ENCODE peak calls at places on chromosomes 13 and 19, in five cellular contexts. One of them, this sample, is unnamed.

GRCh38 chr13:97341135-97341534 is 92.8 kb upstream of the RAP2A start:
- DNase-seq in MM.1S: no peak
- DNase-seq in upper lobe of right lung: no peak
- DNase-seq in mammary epithelial cell: no peak
- DNase-seq in uterus: no peak
- DNase-seq in this sample: no peak

GRCh38 chr13:110344320-110344719 is 37.2 kb downstream of the COL4A2 start:
- DNase-seq in upper lobe of right lung: no peak
- DNase-seq in MM.1S: no peak
- DNase-seq in uterus: peak; percentile 4
- DNase-seq in mammary epithelial cell: no peak
- DNase-seq in this sample: no peak

GRCh38 chr19:14368011-14368513 is 13.2 kb upstream of the ADGRE5 start:
- DNase-seq in MM.1S: peak; percentile 56
- DNase-seq in uterus: no peak
- DNase-seq in mammary epithelial cell: no peak
- DNase-seq in upper lobe of right lung: no peak
- DNase-seq in this sample: no peak

GRCh38 chr19:47598407-47599349 is 10.3 kb upstream of the BICRA start:
- DNase-seq in uterus: peak; percentile 75
- DNase-seq in upper lobe of right lung: no peak
- DNase-seq in MM.1S: no peak
- DNase-seq in mammary epithelial cell: peak; percentile 92
- DNase-seq in this sample: no peak

GRCh38 chr13:95298971-95299627 is 2.2 kb downstream of the ABCC4 start:
- DNase-seq in upper lobe of right lung: no peak
- DNase-seq in MM.1S: no peak
- DNase-seq in uterus: no peak
- DNase-seq in mammary epithelial cell: peak; percentile 74
- DNase-seq in this sample: no peak

GRCh38 chr19:16449330-16449961 is 22.3 kb downstream of the EPS15L1 start:
- DNase-seq in MM.1S: peak; percentile 90
- DNase-seq in upper lobe of right lung: no peak
- DNase-seq in mammary epithelial cell: no peak
- DNase-seq in uterus: no peak
- DNase-seq in this sample: no peak

GRCh38 chr13:98454389-98454881 is 122.5 kb downstream of the STK24 start:
- DNase-seq in MM.1S: no peak
- DNase-seq in upper lobe of right lung: no peak
- DNase-seq in uterus: no peak
- DNase-seq in mammary epithelial cell: peak; percentile 35
- DNase-seq in this sample: no peak

GRCh38 chr13:114121496-114122466 is 10.6 kb downstream of the RASA3 start:
- DNase-seq in MM.1S: no peak
- DNase-seq in uterus: no peak
- DNase-seq in upper lobe of right lung: no peak
- DNase-seq in mammary epithelial cell: no peak
- DNase-seq in this sample: no peak

GRCh38 chr13:90689111-90689510 is 658.4 kb upstream of the MIR17HG start:
- DNase-seq in mammary epithelial cell: no peak
- DNase-seq in MM.1S: no peak
- DNase-seq in uterus: no peak
- DNase-seq in upper lobe of right lung: no peak
- DNase-seq in this sample: no peak

GRCh38 chr13:33109801-33110200 is 93.6 kb downstream of the KL start:
- DNase-seq in uterus: no peak
- DNase-seq in mammary epithelial cell: no peak
- DNase-seq in MM.1S: no peak
- DNase-seq in upper lobe of right lung: no peak
- DNase-seq in this sample: no peak

GRCh38 chr19:45641274-45642105 is 2.3 kb upstream of the EML2 start:
- DNase-seq in upper lobe of right lung: peak; percentile 90
- DNase-seq in uterus: peak; percentile 57
- DNase-seq in mammary epithelial cell: peak; percentile 97
- DNase-seq in MM.1S: peak; percentile 97
- DNase-seq in this sample: no peak

GRCh38 chr13:111337206-111337605 is 16.8 kb downstream of the TEX29 start:
- DNase-seq in uterus: no peak
- DNase-seq in upper lobe of right lung: no peak
- DNase-seq in mammary epithelial cell: peak; percentile 70
- DNase-seq in MM.1S: no peak
- DNase-seq in this sample: no peak

GRCh38 chr13:113448885-113449692 is 4.2 kb downstream of the ADPRHL1 start:
- DNase-seq in MM.1S: no peak
- DNase-seq in mammary epithelial cell: no peak
- DNase-seq in upper lobe of right lung: peak; percentile 78
- DNase-seq in uterus: peak; percentile 64
- DNase-seq in this sample: peak; percentile 76

GRCh38 chr19:7862413-7862951 is 11.7 kb downstream of the PRR36 start:
- DNase-seq in mammary epithelial cell: no peak
- DNase-seq in uterus: no peak
- DNase-seq in MM.1S: peak; percentile 42
- DNase-seq in upper lobe of right lung: peak; percentile 88
- DNase-seq in this sample: peak; percentile 73

GRCh38 chr19:44903602-44904425 is 1.8 kb upstream of the APOE start:
- DNase-seq in MM.1S: peak; percentile 58
- DNase-seq in uterus: peak; percentile 73
- DNase-seq in mammary epithelial cell: no peak
- DNase-seq in upper lobe of right lung: peak; percentile 85
- DNase-seq in this sample: peak; percentile 59

GRCh38 chr19:28793391-28794168 is 419.4 kb downstream of the UQCRFS1 start:
- DNase-seq in mammary epithelial cell: no peak
- DNase-seq in upper lobe of right lung: no peak
- DNase-seq in MM.1S: no peak
- DNase-seq in uterus: no peak
- DNase-seq in this sample: no peak

GRCh38 chr13:44667950-44668349 is 91.8 kb upstream of the TSC22D1 start:
- DNase-seq in mammary epithelial cell: no peak
- DNase-seq in MM.1S: no peak
- DNase-seq in upper lobe of right lung: no peak
- DNase-seq in uterus: no peak
- DNase-seq in this sample: no peak

GRCh38 chr19:5308471-5309437 is 31.9 kb downstream of the PTPRS start:
- DNase-seq in upper lobe of right lung: peak; percentile 78
- DNase-seq in uterus: peak; percentile 76
- DNase-seq in MM.1S: no peak
- DNase-seq in mammary epithelial cell: peak; percentile 87
- DNase-seq in this sample: no peak

GRCh38 chr19:6753178-6754031 is 13.8 kb downstream of the SH2D3A start:
- DNase-seq in mammary epithelial cell: no peak
- DNase-seq in uterus: peak; percentile 83
- DNase-seq in upper lobe of right lung: peak; percentile 91
- DNase-seq in MM.1S: no peak
- DNase-seq in this sample: peak; percentile 71

GRCh38 chr19:31261019-31261595 is 88.1 kb downstream of the TSHZ3 start:
- DNase-seq in upper lobe of right lung: no peak
- DNase-seq in uterus: peak; percentile 18
- DNase-seq in MM.1S: no peak
- DNase-seq in mammary epithelial cell: no peak
- DNase-seq in this sample: no peak

GRCh38 chr13:45778897-45779296 is 72.7 kb downstream of the SIAH3 start:
- DNase-seq in MM.1S: no peak
- DNase-seq in uterus: no peak
- DNase-seq in mammary epithelial cell: no peak
- DNase-seq in upper lobe of right lung: no peak
- DNase-seq in this sample: no peak

GRCh38 chr13:110946171-110946570 is 31.3 kb upstream of the ANKRD10 start:
- DNase-seq in upper lobe of right lung: no peak
- DNase-seq in MM.1S: no peak
- DNase-seq in mammary epithelial cell: no peak
- DNase-seq in uterus: no peak
- DNase-seq in this sample: no peak

GRCh38 chr13:22161871-22162270 is 491.0 kb downstream of the FGF9 start:
- DNase-seq in uterus: no peak
- DNase-seq in mammary epithelial cell: no peak
- DNase-seq in MM.1S: peak; percentile 42
- DNase-seq in upper lobe of right lung: no peak
- DNase-seq in this sample: no peak

GRCh38 chr13:89052699-89053098 is 1381.5 kb downstream of the SLITRK5 start:
- DNase-seq in upper lobe of right lung: no peak
- DNase-seq in MM.1S: no peak
- DNase-seq in mammary epithelial cell: no peak
- DNase-seq in uterus: no peak
- DNase-seq in this sample: no peak

GRCh38 chr19:13872695-13873389 is 4.1 kb upstream of the NANOS3 start:
- DNase-seq in uterus: no peak
- DNase-seq in upper lobe of right lung: no peak
- DNase-seq in mammary epithelial cell: no peak
- DNase-seq in MM.1S: no peak
- DNase-seq in this sample: no peak

GRCh38 chr13:75762066-75762937 is 126.2 kb downstream of the LMO7 start:
- DNase-seq in uterus: no peak
- DNase-seq in upper lobe of right lung: no peak
- DNase-seq in mammary epithelial cell: peak; percentile 96
- DNase-seq in MM.1S: peak; percentile 86
- DNase-seq in this sample: peak; percentile 25

GRCh38 chr13:41139296-41139966 is 6.8 kb upstream of the KBTBD6 start:
- DNase-seq in uterus: no peak
- DNase-seq in upper lobe of right lung: no peak
- DNase-seq in MM.1S: no peak
- DNase-seq in mammary epithelial cell: peak; percentile 81
- DNase-seq in this sample: no peak

GRCh38 chr19:31541396-31541795 is 192.2 kb upstream of the TSHZ3 start:
- DNase-seq in mammary epithelial cell: no peak
- DNase-seq in upper lobe of right lung: no peak
- DNase-seq in MM.1S: no peak
- DNase-seq in uterus: no peak
- DNase-seq in this sample: no peak

GRCh38 chr19:4328243-4328990 is 10.2 kb downstream of the STAP2 start:
- DNase-seq in upper lobe of right lung: peak; percentile 96
- DNase-seq in uterus: peak; percentile 90
- DNase-seq in mammary epithelial cell: no peak
- DNase-seq in MM.1S: peak; percentile 88
- DNase-seq in this sample: peak; percentile 91

GRCh38 chr13:71591380-71591779 is 275.6 kb downstream of the DACH1 start:
- DNase-seq in mammary epithelial cell: no peak
- DNase-seq in uterus: no peak
- DNase-seq in upper lobe of right lung: no peak
- DNase-seq in MM.1S: no peak
- DNase-seq in this sample: no peak

GRCh38 chr13:30178976-30179375 is 128.4 kb downstream of the KATNAL1 start:
- DNase-seq in upper lobe of right lung: no peak
- DNase-seq in uterus: no peak
- DNase-seq in MM.1S: no peak
- DNase-seq in mammary epithelial cell: no peak
- DNase-seq in this sample: no peak

GRCh38 chr13:110643324-110643723 is 28.0 kb downstream of the NAXD start:
- DNase-seq in uterus: no peak
- DNase-seq in mammary epithelial cell: no peak
- DNase-seq in MM.1S: no peak
- DNase-seq in upper lobe of right lung: no peak
- DNase-seq in this sample: no peak

GRCh38 chr13:26946675-26947342 is 186.2 kb upstream of the GPR12 start:
- DNase-seq in uterus: no peak
- DNase-seq in MM.1S: peak; percentile 16
- DNase-seq in upper lobe of right lung: no peak
- DNase-seq in mammary epithelial cell: peak; percentile 29
- DNase-seq in this sample: no peak

GRCh38 chr13:45521292-45521691 is 56.6 kb downstream of the COG3 start:
- DNase-seq in upper lobe of right lung: no peak
- DNase-seq in mammary epithelial cell: peak; percentile 46
- DNase-seq in MM.1S: no peak
- DNase-seq in uterus: no peak
- DNase-seq in this sample: no peak

GRCh38 chr13:44196186-44196751 is 177.4 kb upstream of the SERP2 start:
- DNase-seq in mammary epithelial cell: no peak
- DNase-seq in MM.1S: no peak
- DNase-seq in uterus: no peak
- DNase-seq in upper lobe of right lung: no peak
- DNase-seq in this sample: no peak

GRCh38 chr13:106052200-106052767 is 483.2 kb downstream of the EFNB2 start:
- DNase-seq in MM.1S: no peak
- DNase-seq in mammary epithelial cell: no peak
- DNase-seq in upper lobe of right lung: no peak
- DNase-seq in uterus: no peak
- DNase-seq in this sample: no peak

GRCh38 chr13:113813749-113814434 is 50.0 kb downstream of the GAS6 start:
- DNase-seq in upper lobe of right lung: no peak
- DNase-seq in mammary epithelial cell: no peak
- DNase-seq in MM.1S: no peak
- DNase-seq in uterus: no peak
- DNase-seq in this sample: no peak

DNA sequence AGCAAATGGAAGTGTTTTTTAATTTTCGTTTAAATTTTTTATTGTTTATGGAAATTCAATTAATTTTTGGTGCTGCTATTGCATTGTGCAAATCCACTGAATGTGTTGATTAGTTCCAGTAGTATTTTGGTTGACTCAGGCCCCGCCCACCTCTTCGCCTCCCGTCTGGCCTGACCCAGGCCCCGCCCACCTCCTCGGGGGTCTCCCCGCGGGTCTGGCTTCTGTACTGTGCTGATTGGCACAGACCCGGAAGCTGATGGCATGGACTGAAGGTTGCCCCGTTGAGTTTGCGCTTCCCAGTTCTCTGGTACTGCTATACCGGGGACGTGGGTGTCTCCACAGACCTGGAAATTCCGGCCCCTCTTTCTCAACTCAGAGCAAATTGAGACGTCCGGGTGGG is 14.6 kb downstream of the ZNF701 start:
- DNase-seq in MM.1S: no peak
- DNase-seq in mammary epithelial cell: no peak
- DNase-seq in upper lobe of right lung: no peak
- DNase-seq in uterus: no peak
- DNase-seq in this sample: no peak
- H3K36me3 ChIP-seq in MM.1S: no peaks in the 10 kb centered on the region
- H3K36me3 ChIP-seq in mammary epithelial cell: peaks cover 10% of the 10 kb centered on the region
- H3K36me3 ChIP-seq in upper lobe of right lung: peaks cover 42% of the 10 kb centered on the region
- H3K36me3 ChIP-seq in uterus: no peaks in the 10 kb centered on the region
- H3K36me3 ChIP-seq in this sample: peaks cover 24% of the 10 kb centered on the region

GRCh38 chr13:101423872-101424271 is 7.6 kb upstream of the NALCN start:
- DNase-seq in upper lobe of right lung: no peak
- DNase-seq in uterus: no peak
- DNase-seq in mammary epithelial cell: no peak
- DNase-seq in MM.1S: no peak
- DNase-seq in this sample: no peak
- H3K27ac ChIP-seq in upper lobe of right lung: no peak overlapping the region
- H3K27ac ChIP-seq in uterus: no peak overlapping the region
- H3K27ac ChIP-seq in mammary epithelial cell: no peak overlapping the region
- H3K27ac ChIP-seq in MM.1S: no peak overlapping the region
- H3K27ac ChIP-seq in this sample: no peak overlapping the region

GRCh38 chr13:99992912-99993311 is 11.3 kb downstream of the ZIC2 start:
- DNase-seq in upper lobe of right lung: no peak
- DNase-seq in uterus: no peak
- DNase-seq in mammary epithelial cell: peak; percentile 51
- DNase-seq in MM.1S: no peak
- DNase-seq in this sample: no peak
- H3K27me3 ChIP-seq in upper lobe of right lung: peaks cover 100% of the 10 kb centered on the region
- H3K27me3 ChIP-seq in uterus: peaks cover 95% of the 10 kb centered on the region
- H3K27me3 ChIP-seq in mammary epithelial cell: peaks cover 66% of the 10 kb centered on the region
- H3K27me3 ChIP-seq in MM.1S: peaks cover 2% of the 10 kb centered on the region
- H3K27me3 ChIP-seq in this sample: peaks cover 47% of the 10 kb centered on the region

DNA sequence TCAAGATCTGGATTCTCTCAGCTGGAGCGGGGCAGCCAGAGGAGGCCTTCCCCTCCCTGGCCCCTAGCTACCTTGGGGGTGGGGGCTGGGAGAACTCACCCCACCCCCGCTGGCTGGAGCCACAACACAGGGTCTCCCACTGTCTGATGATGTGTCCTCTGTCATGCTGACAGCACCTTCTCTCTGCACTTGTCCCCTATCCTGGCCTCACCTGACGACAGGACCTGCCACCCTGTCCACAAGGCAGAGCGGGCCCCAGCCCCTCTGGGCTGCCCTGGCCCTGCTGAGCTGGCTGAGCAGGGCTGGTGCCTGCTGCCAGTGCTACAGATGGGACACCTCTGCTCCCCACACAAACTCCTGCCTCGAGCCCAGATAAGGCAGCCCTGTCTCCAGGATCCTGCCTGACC is 5.6 kb downstream of the CBARP start:
- DNase-seq in MM.1S: no peak
- DNase-seq in uterus: no peak
- DNase-seq in upper lobe of right lung: no peak
- DNase-seq in mammary epithelial cell: no peak
- DNase-seq in this sample: no peak
- H3K36me3 ChIP-seq in MM.1S: no peaks in the 10 kb centered on the region
- H3K36me3 ChIP-seq in uterus: no peaks in the 10 kb centered on the region
- H3K36me3 ChIP-seq in upper lobe of right lung: peaks cover 10% of the 10 kb centered on the region
- H3K36me3 ChIP-seq in mammary epithelial cell: peaks cover 2% of the 10 kb centered on the region
- H3K36me3 ChIP-seq in this sample: peaks cover 7% of the 10 kb centered on the region

This sample was measured in naive thymus-derived CD4-positive, alpha-beta T cell.